ENCODE peak calls at places on chromosomes 7 and 10, in six cellular contexts. O, I, N, F, W and B are unnamed samples.

GRCh38 chr10:68462536-68462935 is 9.2 kb downstream of the DNA2 start:
- DNase-seq in O (no peak), I (no peak), N (no peak), F (no peak), W (no peak), B (no peak)

GRCh38 chr7:132941433-132941832 is 140.5 kb downstream of the CHCHD3 start:
- DNase-seq in O (no peak), I (no peak), N (no peak), F (no peak), W (no peak), B (no peak)

GRCh38 chr10:97020452-97021400 is 165.0 kb downstream of the SLIT1 start:
- DNase-seq in O (no peak), I (no peak), N (peak; percentile 29), F (peak; percentile 44), W (no peak), B (no peak)

GRCh38 chr10:11515596-11516418 is 95.6 kb downstream of the USP6NL start:
- DNase-seq in O (peak; percentile 9), I (peak; percentile 18), N (no peak), F (peak; percentile 66), W (peak; percentile 41), B (peak; percentile 32)

GRCh38 chr7:73830872-73831655 is at the start of gene CLDN4:
- DNase-seq in O (no peak), I (no peak), N (no peak), F (no peak), W (no peak), B (no peak)

GRCh38 chr7:116984917-116985316 is 31.6 kb downstream of the ST7 start:
- DNase-seq in O (no peak), I (no peak), N (no peak), F (peak; percentile 45), W (no peak), B (no peak)

GRCh38 chr7:30206942-30207341 is 72.2 kb downstream of the MTURN start:
- DNase-seq in O (no peak), I (no peak), N (no peak), F (no peak), W (no peak), B (no peak)

GRCh38 chr7:30880090-30880704 is 31.5 kb upstream of the AQP1 start:
- DNase-seq in O (no peak), I (no peak), N (no peak), F (no peak), W (no peak), B (no peak)

GRCh38 chr10:70598857-70599295 is 3.7 kb downstream of the PRF1 start:
- DNase-seq in O (no peak), I (no peak), N (no peak), F (no peak), W (no peak), B (no peak)

GRCh38 chr10:96038476-96039387 is 4.7 kb upstream of the CCNJ start:
- DNase-seq in O (no peak), I (no peak), N (no peak), F (no peak), W (no peak), B (no peak)

GRCh38 chr10:89633484-89633883 is 11.6 kb downstream of the PANK1 start:
- DNase-seq in O (no peak), I (no peak), N (no peak), F (no peak), W (no peak), B (peak; percentile 63)

GRCh38 chr7:1525409-1525808 is 5.1 kb upstream of the MAFK start:
- DNase-seq in O (no peak), I (no peak), N (no peak), F (no peak), W (no peak), B (no peak)

GRCh38 chr7:106668853-106669539 is 8.0 kb upstream of the CCDC71L start:
- DNase-seq in O (no peak), I (no peak), N (no peak), F (no peak), W (no peak), B (no peak)

GRCh38 chr7:3259711-3260424 is 41.2 kb upstream of the SDK1 start:
- DNase-seq in O (no peak), I (no peak), N (no peak), F (no peak), W (no peak), B (peak; percentile 26)